ENCODE peak calls at places on chromosome 3, in six cellular contexts. I, W, R, Q, M and S are unnamed samples.
A peak's percentile ranks its signal among the peaks of the same experiment; 100 is the strongest.

GRCh38 chr3:184066211-184066610 is 13.4 kb downstream of the HTR3C start:
- DNase-seq in M (peak; percentile 1), I (no peak), R (no peak), Q (no peak), W (peak; percentile 29), S (no peak)

GRCh38 chr3:138338816-138339215 is 9.2 kb upstream of the NME9 start:
- DNase-seq in R (no peak), Q (no peak), M (no peak), W (no peak), I (no peak), S (peak; percentile 60)

GRCh38 chr3:66602691-66603090 is 101.9 kb upstream of the LRIG1 start:
- DNase-seq in I (no peak), M (no peak), W (peak; percentile 30), R (no peak), Q (no peak), S (no peak)

GRCh38 chr3:128395500-128396125 is 71.1 kb downstream of the DNAJB8 start:
- DNase-seq in R (peak; percentile 50), Q (no peak), I (peak; percentile 65), W (no peak), M (no peak), S (no peak)

GRCh38 chr3:50353231-50354004 is 2.8 kb downstream of the CYB561D2 start:
- DNase-seq in Q (peak; percentile 39), R (no peak), M (no peak), W (no peak), I (no peak), S (no peak)

GRCh38 chr3:123447749-123448502 is 964 bp downstream of the ADCY5 start:
- DNase-seq in R (peak; percentile 78), W (no peak), M (no peak), I (no peak), Q (no peak), S (no peak)

GRCh38 chr3:177602601-177603136 is 405.4 kb upstream of the TBL1XR1 start:
- DNase-seq in I (no peak), M (no peak), Q (no peak), R (no peak), W (peak; percentile 85), S (no peak)

GRCh38 chr3:112582242-112582874 is 20.5 kb downstream of the SLC35A5 start:
- DNase-seq in M (peak; percentile 59), W (peak; percentile 73), R (no peak), Q (no peak), I (peak; percentile 42), S (peak; percentile 9)

GRCh38 chr3:55750525-55750924 is 263.4 kb upstream of the WNT5A start:
- DNase-seq in M (peak; percentile 95), R (no peak), W (peak; percentile 97), I (no peak), Q (peak; percentile 78), S (no peak)

GRCh38 chr3:16441306-16441898 is 72.1 kb downstream of the RFTN1 start:
- DNase-seq in R (no peak), Q (no peak), W (no peak), M (peak; percentile 25), I (peak; percentile 14), S (no peak)

GRCh38 chr3:87977765-87978164 is 81.0 kb downstream of the CGGBP1 start:
- DNase-seq in R (no peak), Q (no peak), W (peak; percentile 77), M (no peak), I (no peak), S (no peak)

GRCh38 chr3:142447852-142448315 is at the start of gene XRN1:
- DNase-seq in I (peak; percentile 98), W (peak; percentile 91), M (peak; percentile 81), Q (peak; percentile 98), R (peak; percentile 99), S (peak; percentile 96)

GRCh38 chr3:126149256-126149902 is 31.0 kb downstream of the ALDH1L1 start:
- DNase-seq in R (no peak), W (no peak), I (no peak), M (no peak), Q (peak; percentile 29), S (no peak)

GRCh38 chr3:11558002-11558401 is 85.7 kb downstream of the VGLL4 start:
- DNase-seq in Q (peak; percentile 20), R (no peak), M (peak; percentile 57), I (no peak), W (peak; percentile 30), S (no peak)

GRCh38 chr3:191123231-191123630 is 75.8 kb upstream of the OSTN start:
- DNase-seq in I (no peak), R (no peak), W (no peak), Q (no peak), M (no peak), S (no peak)

GRCh38 chr3:113018461-113019181 is 27.8 kb downstream of the GTPBP8 start:
- DNase-seq in W (no peak), M (no peak), I (no peak), Q (no peak), R (no peak), S (no peak)

GRCh38 chr3:46928297-46928696 is 48.2 kb downstream of the CCDC12 start:
- DNase-seq in W (no peak), I (no peak), R (no peak), Q (no peak), M (no peak), S (no peak)

GRCh38 chr3:189685854-189686253 is 54.7 kb downstream of the TP63 start:
- DNase-seq in Q (no peak), M (peak; percentile 72), I (no peak), W (peak; percentile 97), R (no peak), S (no peak)

DNA sequence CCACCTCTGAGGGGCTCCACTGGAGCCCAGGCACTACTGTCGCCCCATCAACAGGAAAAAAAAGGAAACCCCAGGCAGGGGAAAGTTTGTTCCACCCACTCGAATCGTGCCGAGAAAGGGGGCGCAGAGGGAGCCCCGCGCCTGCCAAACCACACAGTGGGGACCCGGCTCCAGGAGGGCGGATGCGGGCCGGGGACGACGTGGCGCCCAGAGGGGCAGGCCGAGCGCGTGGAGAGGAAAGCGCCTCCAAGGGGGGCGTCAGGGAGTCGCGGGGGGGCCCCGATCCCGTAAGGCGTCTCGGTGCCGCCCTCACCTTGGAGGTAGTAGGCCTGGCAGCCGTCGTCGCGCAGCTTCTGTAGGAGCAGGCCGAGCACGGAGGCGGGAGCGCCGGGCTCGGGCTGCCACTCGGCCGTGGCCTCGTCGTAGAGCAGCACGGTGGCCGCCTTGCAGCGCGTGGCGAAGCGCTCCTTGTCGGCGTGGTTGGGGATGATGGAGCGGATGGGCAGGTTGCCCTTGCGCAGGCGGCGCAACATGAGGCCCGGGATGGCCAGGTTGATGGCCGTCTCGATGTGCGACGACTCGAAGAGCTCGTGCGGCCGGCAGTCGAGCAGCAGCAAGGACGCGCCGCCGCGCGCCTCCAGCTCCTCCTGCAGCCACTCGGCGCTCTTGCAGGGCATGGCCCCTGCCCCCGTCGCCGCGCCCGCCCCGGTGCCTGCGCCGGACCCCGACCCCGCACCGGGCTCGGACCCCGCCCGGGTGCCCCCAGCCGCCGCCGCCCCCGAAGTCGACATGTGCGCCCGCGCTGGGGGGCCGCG is 627 bp downstream of the DUSP7 start:
- DNase-seq in M (no peak), Q (peak; percentile 74), W (peak; percentile 51), R (peak; percentile 18), I (peak; percentile 61), S (no peak)
- TF ChIP-seq CTCF in M (peak; percentile 15), Q (no peak), W (no peak), R (peak; percentile 43), I (no peak), S (peak; percentile 53)

GRCh38 chr3:194271459-194272035 is 79.6 kb downstream of the CPN2 start:
- DNase-seq in R (no peak), W (no peak), M (no peak), I (no peak), Q (no peak), S (no peak)

GRCh38 chr3:194270627-194271458 is 80.3 kb downstream of the CPN2 start:
- DNase-seq in I (peak; percentile 94), M (no peak), R (no peak), W (no peak), Q (peak; percentile 76), S (no peak)

GRCh38 chr3:194267744-194268658 is 83.1 kb downstream of the CPN2 start:
- DNase-seq in W (no peak), I (no peak), Q (peak; percentile 43), M (no peak), R (no peak), S (no peak)

GRCh38 chr3:194268659-194269487 is 82.3 kb downstream of the CPN2 start:
- DNase-seq in W (no peak), I (no peak), Q (peak; percentile 22), M (no peak), R (no peak), S (no peak)

DNA sequence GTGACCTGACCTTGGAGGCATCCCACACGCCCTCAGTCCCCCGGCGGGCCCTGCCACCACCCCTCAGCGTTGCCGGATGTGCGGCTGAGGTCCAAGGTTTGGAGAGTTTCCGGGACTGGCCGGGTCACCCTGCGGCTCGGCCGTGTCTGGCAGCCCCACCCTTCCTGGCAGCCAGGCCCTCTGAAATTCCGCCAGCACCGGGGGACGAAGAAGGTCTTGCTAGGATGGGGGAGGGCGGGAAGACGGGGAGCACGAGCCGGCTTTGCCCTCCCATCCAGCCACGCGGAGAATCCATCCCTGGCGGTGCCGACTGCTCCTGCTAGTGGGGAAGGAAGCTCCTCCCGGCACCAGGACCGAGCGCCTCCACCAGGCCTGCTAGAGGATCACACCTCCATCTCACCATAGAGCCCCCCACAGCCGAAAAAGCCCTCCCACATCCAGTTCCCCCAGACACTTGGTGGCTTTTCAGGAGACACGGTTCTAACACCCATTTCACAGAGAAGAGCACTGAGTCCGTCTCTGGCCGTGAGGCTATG is 81.5 kb downstream of the CPN2 start:
- DNase-seq in Q (peak; percentile 82), M (no peak), R (peak; percentile 60), W (no peak), I (no peak), S (no peak)
- TF ChIP-seq CTCF in Q (peak; percentile 56), M (peak; percentile 19), R (peak; percentile 60), W (no peak), I (no peak), S (no peak)

GRCh38 chr3:102054543-102054942 is 205.2 kb downstream of the NFKBIZ start:
- DNase-seq in Q (no peak), R (no peak), I (no peak), W (no peak), M (no peak), S (no peak)

GRCh38 chr3:102060814-102061213 is 211.5 kb downstream of the NFKBIZ start:
- DNase-seq in I (peak; percentile 35), M (no peak), W (peak; percentile 63), R (no peak), Q (no peak), S (no peak)

GRCh38 chr3:102053375-102053989 is 204.2 kb downstream of the NFKBIZ start:
- DNase-seq in I (no peak), M (peak; percentile 14), W (peak; percentile 80), Q (no peak), R (no peak), S (no peak)

GRCh38 chr3:102059145-102059943 is 210.0 kb downstream of the NFKBIZ start:
- DNase-seq in W (no peak), R (no peak), M (no peak), Q (no peak), I (no peak), S (no peak)

GRCh38 chr3:102057781-102058421 is 208.6 kb downstream of the NFKBIZ start:
- DNase-seq in W (no peak), R (no peak), I (no peak), M (no peak), Q (no peak), S (no peak)
- TF ChIP-seq CTCF in W (no peak), R (no peak), I (no peak), M (no peak), Q (no peak), S (no peak)

GRCh38 chr3:186514296-186515002 is 29.7 kb downstream of the CRYGS start:
- DNase-seq in W (peak; percentile 35), R (peak; percentile 29), M (no peak), Q (no peak), I (no peak), S (peak; percentile 29)
- TF ChIP-seq CTCF in W (peak; percentile 51), R (peak; percentile 40), M (peak; percentile 39), Q (peak; percentile 35), I (peak; percentile 64), S (peak; percentile 61)